ENCODE peak calls at places on chromosomes 4 and X, in four cellular contexts. B is heart left ventricle, V is spleen, E is skeletal muscle cell. J is an unnamed sample.

GRCh38 chr4:173005912-173006633 is 162.5 kb upstream of the GALNT7 start:
- DNase-seq in B (no peak), V (no peak), E (no peak), J (no peak)

GRCh38 chr4:98653890-98654867 is 4.2 kb downstream of the TSPAN5 start:
- DNase-seq in B (no peak), V (no peak), E (peak), J (peak)

GRCh38 chr4:7817877-7818675 is 121.6 kb downstream of the AFAP1 start:
- DNase-seq in B (peak), V (no peak), E (no peak), J (no peak)

GRCh38 chrX:115459883-115460564 is 101.0 kb upstream of the PLS3 start:
- DNase-seq in B (no peak), V (no peak), E (no peak), J (no peak)

GRCh38 chrX:152641996-152642395 is 4.3 kb downstream of the GABRQ start:
- DNase-seq in B (no peak), V (no peak), E (no peak), J (no peak)

GRCh38 chr4:110231869-110232268 is 33.5 kb upstream of the ELOVL6 start:
- DNase-seq in B (no peak), V (no peak), E (no peak), J (no peak)

GRCh38 chrX:150849996-150850720 is 48.3 kb downstream of the CD99L2 start:
- DNase-seq in B (no peak), V (no peak), E (no peak), J (no peak)

GRCh38 chr4:81632581-81633247 is 161.0 kb upstream of the RASGEF1B start:
- DNase-seq in B (no peak), V (no peak), E (no peak), J (peak)

GRCh38 chrX:11641368-11641767 is 24.4 kb downstream of the ARHGAP6 start:
- DNase-seq in B (no peak), V (no peak), E (no peak), J (no peak)

GRCh38 chr4:1711055-1711905 is 839 bp downstream of the SLBP start:
- DNase-seq in B (peak), V (no peak), E (no peak), J (no peak)

GRCh38 chr4:167883271-167883670 is 209.1 kb upstream of the ANXA10 start:
- DNase-seq in B (no peak), V (no peak), E (no peak), J (no peak)

GRCh38 chr4:114563536-114564315 is 34.9 kb upstream of the UGT8 start:
- DNase-seq in B (no peak), V (no peak), E (peak), J (peak)

DNA sequence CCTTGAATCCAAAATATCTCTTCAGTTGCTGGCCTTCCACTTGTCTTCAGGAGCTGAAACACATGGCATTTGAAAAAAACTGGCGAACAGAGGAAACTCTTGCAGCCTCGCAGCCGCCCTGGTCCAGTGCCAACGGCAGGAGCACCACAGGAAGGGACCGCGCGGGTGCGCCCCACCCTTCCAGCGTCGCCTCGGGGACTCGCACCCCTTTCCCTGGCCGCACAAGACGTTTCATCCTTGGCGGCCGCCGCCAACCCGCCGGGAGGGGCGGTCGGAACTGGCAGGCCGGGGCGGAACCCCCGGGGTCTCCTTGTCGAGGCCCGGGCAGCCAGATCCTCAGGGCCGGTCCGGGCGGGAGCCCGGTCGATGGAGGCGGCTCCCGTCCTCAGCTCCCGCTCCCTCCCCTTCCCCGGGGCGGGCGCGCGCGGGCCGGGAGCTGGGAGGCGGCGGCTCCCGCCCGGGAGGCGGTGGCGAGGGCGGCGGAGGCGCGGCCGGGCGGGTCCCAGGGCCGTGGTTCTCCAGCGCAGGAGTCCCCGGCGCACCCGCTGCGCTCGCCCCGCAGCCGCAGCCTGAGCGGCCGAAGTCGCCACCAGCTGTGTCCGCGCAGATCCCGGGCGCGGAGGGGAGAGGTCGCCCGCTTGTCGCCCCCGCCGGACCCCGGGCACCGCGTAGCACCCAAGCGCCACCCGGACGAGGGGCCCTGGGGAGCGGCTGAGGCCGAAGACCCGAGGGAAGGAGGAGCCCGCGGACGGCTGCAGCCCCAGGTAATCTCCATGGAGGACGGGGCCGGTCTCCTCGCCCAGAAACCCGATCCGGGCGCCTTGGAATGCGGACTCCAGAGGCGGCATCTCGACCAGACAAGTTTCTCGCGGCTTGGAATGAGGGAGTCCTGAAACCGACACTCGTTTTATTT is 882 bp upstream of the NDST3 start:
- DNase-seq in B (no peak), V (peak), E (peak), J (peak)
- H3K4me3 ChIP-seq in B (peak), V (peak), E (peak), J (peak)

GRCh38 chr4:185573651-185574199 is 38.4 kb upstream of the PDLIM3 start:
- DNase-seq in B (no peak), V (no peak), E (peak), J (no peak)
- H3K4me3 ChIP-seq in B (no peak), V (no peak), E (no peak), J (no peak)

GRCh38 chrX:30085571-30085970 is 129.8 kb upstream of the MAGEB2 start:
- DNase-seq in B (no peak), V (no peak), E (no peak), J (no peak)
- H3K4me3 ChIP-seq in B (no peak), V (no peak), E (no peak), J (no peak)

GRCh38 chr4:16900325-16900724 is 1.9 kb upstream of the LDB2 start:
- DNase-seq in B (no peak), V (no peak), E (no peak), J (no peak)

GRCh38 chr4:16894406-16894805 is 4.0 kb downstream of the LDB2 start:
- DNase-seq in B (no peak), V (no peak), E (no peak), J (no peak)

GRCh38 chr4:16897351-16897750 is 1.1 kb downstream of the LDB2 start:
- DNase-seq in B (no peak), V (no peak), E (no peak), J (no peak)

GRCh38 chr4:16896871-16897270 is 1.6 kb downstream of the LDB2 start:
- DNase-seq in B (no peak), V (no peak), E (no peak), J (no peak)

GRCh38 chr4:16897991-16898827 is at the start of gene LDB2:
- DNase-seq in B (peak), V (no peak), E (peak), J (peak)
- H3K4me3 ChIP-seq in B (peak), V (peak), E (peak), J (peak)

GRCh38 chr4:159175165-159175988 is 72.5 kb downstream of the RAPGEF2 start:
- DNase-seq in B (peak), V (peak), E (peak), J (peak)

GRCh38 chr4:159177265-159178146 is 74.6 kb downstream of the RAPGEF2 start:
- DNase-seq in B (no peak), V (no peak), E (no peak), J (no peak)

GRCh38 chr4:159175989-159176375 is 73.1 kb downstream of the RAPGEF2 start:
- DNase-seq in B (no peak), V (no peak), E (no peak), J (no peak)

GRCh38 chr4:159178147-159178541 is 75.3 kb downstream of the RAPGEF2 start:
- DNase-seq in B (no peak), V (no peak), E (peak), J (no peak)

GRCh38 chr4:159179310-159179958 is 76.6 kb downstream of the RAPGEF2 start:
- DNase-seq in B (no peak), V (no peak), E (no peak), J (no peak)
- H3K4me3 ChIP-seq in B (peak), V (no peak), E (no peak), J (no peak)

GRCh38 chr4:94457692-94458106 is 6.0 kb downstream of the PDLIM5 start:
- DNase-seq in B (peak), V (no peak), E (no peak), J (no peak)
- H3K4me3 ChIP-seq in B (peak), V (no peak), E (no peak), J (no peak)

GRCh38 chr4:95095352-95095974 is 337.7 kb downstream of the BMPR1B start:
- DNase-seq in B (no peak), V (no peak), E (peak), J (peak)

GRCh38 chr4:95093936-95094929 is 336.5 kb downstream of the BMPR1B start:
- DNase-seq in B (no peak), V (no peak), E (no peak), J (no peak)

GRCh38 chr4:95091272-95091671 is 333.5 kb downstream of the BMPR1B start:
- DNase-seq in B (no peak), V (no peak), E (no peak), J (peak)

GRCh38 chr4:95092762-95093161 is 335.0 kb downstream of the BMPR1B start:
- DNase-seq in B (no peak), V (no peak), E (no peak), J (no peak)

DNA sequence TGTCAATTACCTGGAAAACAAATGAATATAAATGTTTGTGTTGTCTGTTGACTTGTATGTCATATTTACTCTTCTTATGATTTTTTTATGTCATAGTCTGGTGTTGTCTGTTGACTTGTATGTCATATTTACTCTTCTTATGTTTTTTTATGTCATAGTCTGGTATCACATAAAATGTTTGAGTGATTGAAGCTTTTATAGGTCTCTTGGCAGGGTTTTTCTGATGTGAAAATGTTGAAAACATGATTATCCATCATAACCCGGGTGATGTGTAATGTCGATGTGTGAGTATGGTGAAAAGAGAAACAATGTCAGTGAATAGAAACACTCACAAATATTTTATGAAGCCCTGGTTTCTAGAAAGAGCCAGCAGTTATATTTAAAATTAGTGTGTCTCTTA is 335.7 kb downstream of the BMPR1B start:
- DNase-seq in B (no peak), V (no peak), E (no peak), J (no peak)
- H3K4me3 ChIP-seq in B (no peak), V (no peak), E (no peak), J (no peak)

J was measured in astrocyte of the cerebellum.